ENCODE peak calls at places on chromosomes 6 and 20, in four cellular contexts. One of them, this sample, is unnamed.

GRCh38 chr20:47233333-47234188 is 122.9 kb downstream of the ZMYND8 start:
- DNase-seq in K562: no peak
- DNase-seq in HepG2: peak
- DNase-seq in HCT116: no peak
- DNase-seq in this sample: no peak

GRCh38 chr6:33622456-33623431 is 1.6 kb downstream of the ITPR3 start:
- DNase-seq in HepG2: no peak
- DNase-seq in HCT116: no peak
- DNase-seq in K562: no peak
- DNase-seq in this sample: no peak

GRCh38 chr6:34911822-34912221 is 22.8 kb downstream of the ANKS1A start:
- DNase-seq in HepG2: no peak
- DNase-seq in K562: no peak
- DNase-seq in HCT116: no peak
- DNase-seq in this sample: no peak

GRCh38 chr6:39335780-39336541 is 13.5 kb upstream of the KCNK16 start:
- DNase-seq in HepG2: no peak
- DNase-seq in K562: no peak
- DNase-seq in HCT116: no peak
- DNase-seq in this sample: no peak

GRCh38 chr20:32263398-32263954 is 14.0 kb upstream of the KIF3B start:
- DNase-seq in K562: no peak
- DNase-seq in HCT116: no peak
- DNase-seq in HepG2: peak
- DNase-seq in this sample: no peak

GRCh38 chr6:31813463-31813849 is 1.6 kb downstream of the HSPA1L start:
- DNase-seq in HepG2: no peak
- DNase-seq in K562: no peak
- DNase-seq in HCT116: no peak
- DNase-seq in this sample: no peak

GRCh38 chr6:34928695-34929094 is 39.6 kb downstream of the ANKS1A start:
- DNase-seq in HepG2: no peak
- DNase-seq in K562: no peak
- DNase-seq in HCT116: no peak
- DNase-seq in this sample: no peak

GRCh38 chr20:19114410-19114809 is 98.0 kb upstream of the SLC24A3 start:
- DNase-seq in K562: no peak
- DNase-seq in HepG2: no peak
- DNase-seq in HCT116: no peak
- DNase-seq in this sample: no peak

GRCh38 chr20:14477125-14477524 is 139.7 kb upstream of the FLRT3 start:
- DNase-seq in HepG2: no peak
- DNase-seq in HCT116: no peak
- DNase-seq in K562: no peak
- DNase-seq in this sample: no peak

GRCh38 chr6:19424853-19425252 is 412.3 kb upstream of the ID4 start:
- DNase-seq in K562: no peak
- DNase-seq in HepG2: no peak
- DNase-seq in HCT116: no peak
- DNase-seq in this sample: no peak
- TF ChIP-seq TCF7L2 in K562: no peak
- TF ChIP-seq TCF7L2 in HepG2: no peak
- TF ChIP-seq TCF7L2 in HCT116: no peak
- TF ChIP-seq TCF7L2 in this sample: no peak

GRCh38 chr6:125529061-125529460 is 220.4 kb upstream of the HEY2 start:
- DNase-seq in K562: no peak
- DNase-seq in HCT116: no peak
- DNase-seq in HepG2: no peak
- DNase-seq in this sample: no peak

GRCh38 chr6:125534430-125535263 is 214.8 kb upstream of the HEY2 start:
- DNase-seq in K562: no peak
- DNase-seq in HepG2: no peak
- DNase-seq in HCT116: no peak
- DNase-seq in this sample: no peak

GRCh38 chr6:125528614-125529013 is 220.8 kb upstream of the HEY2 start:
- DNase-seq in HCT116: no peak
- DNase-seq in HepG2: no peak
- DNase-seq in K562: no peak
- DNase-seq in this sample: no peak

GRCh38 chr6:125537090-125537489 is 212.3 kb upstream of the HEY2 start:
- DNase-seq in HCT116: no peak
- DNase-seq in K562: no peak
- DNase-seq in HepG2: no peak
- DNase-seq in this sample: no peak

DNA sequence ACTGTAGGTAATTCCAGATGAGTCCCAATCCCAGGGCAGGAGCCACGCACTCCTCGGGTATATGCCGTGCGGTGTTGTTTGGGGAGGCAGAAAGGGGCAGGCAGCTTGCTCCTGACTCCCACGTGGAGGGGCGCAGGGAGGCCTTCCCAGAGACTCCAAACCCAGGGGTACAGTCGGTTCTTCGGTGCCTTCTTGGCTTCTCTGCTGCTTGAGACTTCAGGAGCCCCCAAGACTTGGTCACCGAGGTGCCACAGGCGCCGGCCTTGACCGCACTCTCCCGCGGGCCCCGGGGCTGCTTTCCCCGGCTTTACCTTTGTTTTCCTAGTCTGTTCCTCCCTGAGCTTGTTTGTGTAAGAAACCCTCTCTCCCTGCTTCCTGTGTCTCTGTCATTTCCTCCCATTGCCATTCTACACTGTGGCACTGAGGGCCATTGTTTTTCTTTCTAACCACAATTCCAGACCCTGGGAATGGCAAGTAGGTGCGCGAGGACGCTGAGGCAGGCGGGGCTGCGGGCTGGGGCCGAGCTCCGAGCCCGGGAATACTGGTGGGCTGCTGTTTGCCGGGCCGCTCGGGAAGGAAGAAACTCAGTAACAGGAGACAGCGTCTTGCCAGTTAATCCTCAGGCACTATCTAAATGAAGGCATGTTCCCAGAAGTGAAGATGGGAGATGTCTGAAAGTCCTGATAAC is 215.6 kb upstream of the HEY2 start:
- DNase-seq in HepG2: peak
- DNase-seq in HCT116: no peak
- DNase-seq in K562: no peak
- DNase-seq in this sample: no peak
- TF ChIP-seq TCF7L2 in HepG2: no peak
- TF ChIP-seq TCF7L2 in HCT116: no peak
- TF ChIP-seq TCF7L2 in K562: no peak
- TF ChIP-seq TCF7L2 in this sample: no peak

GRCh38 chr20:53216856-53217576 is 244.9 kb downstream of the TSHZ2 start:
- DNase-seq in HCT116: peak
- DNase-seq in K562: peak
- DNase-seq in HepG2: peak
- DNase-seq in this sample: peak
- TF ChIP-seq TCF7L2 in HCT116: no peak
- TF ChIP-seq TCF7L2 in K562: no peak
- TF ChIP-seq TCF7L2 in HepG2: no peak
- TF ChIP-seq TCF7L2 in this sample: no peak

GRCh38 chr6:112557961-112558360 is 210.8 kb downstream of the RFPL4B start:
- DNase-seq in HepG2: no peak
- DNase-seq in K562: no peak
- DNase-seq in HCT116: no peak
- DNase-seq in this sample: no peak

GRCh38 chr6:112560651-112561050 is 213.5 kb downstream of the RFPL4B start:
- DNase-seq in HCT116: no peak
- DNase-seq in HepG2: no peak
- DNase-seq in K562: no peak
- DNase-seq in this sample: no peak

GRCh38 chr6:112562348-112563220 is 215.5 kb downstream of the RFPL4B start:
- DNase-seq in HepG2: no peak
- DNase-seq in HCT116: no peak
- DNase-seq in K562: no peak
- DNase-seq in this sample: no peak

GRCh38 chr6:112563368-112563767 is 216.2 kb downstream of the RFPL4B start:
- DNase-seq in HCT116: no peak
- DNase-seq in HepG2: peak
- DNase-seq in K562: no peak
- DNase-seq in this sample: no peak
- TF ChIP-seq TCF7L2 in HCT116: no peak
- TF ChIP-seq TCF7L2 in HepG2: no peak
- TF ChIP-seq TCF7L2 in K562: no peak
- TF ChIP-seq TCF7L2 in this sample: no peak

GRCh38 chr6:149881860-149882259 is 16.1 kb downstream of the RAET1E start:
- DNase-seq in HCT116: no peak
- DNase-seq in HepG2: no peak
- DNase-seq in K562: no peak
- DNase-seq in this sample: no peak
- TF ChIP-seq TCF7L2 in HCT116: no peak
- TF ChIP-seq TCF7L2 in HepG2: no peak
- TF ChIP-seq TCF7L2 in K562: no peak
- TF ChIP-seq TCF7L2 in this sample: no peak

GRCh38 chr6:4943716-4944115 is 60.1 kb downstream of the RPP40 start:
- DNase-seq in HepG2: no peak
- DNase-seq in HCT116: no peak
- DNase-seq in K562: no peak
- DNase-seq in this sample: no peak

GRCh38 chr6:4944325-4944724 is 59.5 kb downstream of the RPP40 start:
- DNase-seq in K562: no peak
- DNase-seq in HCT116: no peak
- DNase-seq in HepG2: no peak
- DNase-seq in this sample: no peak

GRCh38 chr6:4940416-4940815 is 63.4 kb downstream of the RPP40 start:
- DNase-seq in HepG2: no peak
- DNase-seq in HCT116: no peak
- DNase-seq in K562: no peak
- DNase-seq in this sample: no peak

GRCh38 chr6:4942673-4943009 is 61.2 kb downstream of the RPP40 start:
- DNase-seq in HepG2: no peak
- DNase-seq in HCT116: no peak
- DNase-seq in K562: no peak
- DNase-seq in this sample: no peak

DNA sequence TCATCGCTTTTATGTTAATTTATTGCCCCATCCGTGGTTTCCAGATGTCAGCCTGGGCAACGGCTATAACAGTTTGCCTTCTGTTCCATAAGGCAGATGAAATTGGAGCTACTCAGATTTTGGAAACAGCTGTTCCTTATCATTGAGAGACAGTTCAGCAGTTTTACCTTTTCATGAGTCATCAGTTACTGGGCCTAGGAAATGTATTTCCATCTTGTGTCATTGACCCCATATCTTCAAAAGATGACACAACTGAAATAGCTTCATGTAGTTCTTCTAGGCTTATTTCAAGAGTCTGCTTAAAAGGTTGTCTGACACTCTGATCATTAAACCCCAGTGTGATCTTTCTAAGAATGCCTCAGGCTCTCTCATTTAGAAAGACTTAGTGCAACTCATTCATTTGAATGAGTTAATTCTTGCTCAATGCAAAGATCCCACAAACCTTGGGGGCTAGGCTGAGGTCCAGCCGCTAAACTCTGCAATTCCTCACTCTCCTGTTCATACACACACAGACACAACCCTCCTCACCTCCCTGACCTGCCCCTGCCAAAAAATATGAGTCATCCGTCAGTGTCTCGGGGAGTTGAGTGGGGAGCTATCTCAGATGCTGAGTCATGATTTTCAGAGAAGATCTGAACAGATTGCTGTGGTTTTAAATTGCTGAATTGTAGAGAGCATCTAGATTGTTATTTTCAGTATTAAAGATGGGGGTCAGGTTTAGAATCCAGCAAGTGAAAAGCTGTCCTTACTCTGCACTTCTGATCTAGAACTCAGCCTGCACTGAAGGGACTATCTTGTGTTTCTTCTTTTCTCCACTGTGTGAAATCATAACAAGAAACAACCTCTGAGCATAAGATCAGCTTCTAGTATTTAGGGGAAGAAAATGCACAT is 61.8 kb downstream of the RPP40 start:
- DNase-seq in K562: peak
- DNase-seq in HCT116: peak
- DNase-seq in HepG2: peak
- DNase-seq in this sample: no peak
- TF ChIP-seq TCF7L2 in K562: no peak
- TF ChIP-seq TCF7L2 in HCT116: no peak
- TF ChIP-seq TCF7L2 in HepG2: no peak
- TF ChIP-seq TCF7L2 in this sample: no peak

DNA sequence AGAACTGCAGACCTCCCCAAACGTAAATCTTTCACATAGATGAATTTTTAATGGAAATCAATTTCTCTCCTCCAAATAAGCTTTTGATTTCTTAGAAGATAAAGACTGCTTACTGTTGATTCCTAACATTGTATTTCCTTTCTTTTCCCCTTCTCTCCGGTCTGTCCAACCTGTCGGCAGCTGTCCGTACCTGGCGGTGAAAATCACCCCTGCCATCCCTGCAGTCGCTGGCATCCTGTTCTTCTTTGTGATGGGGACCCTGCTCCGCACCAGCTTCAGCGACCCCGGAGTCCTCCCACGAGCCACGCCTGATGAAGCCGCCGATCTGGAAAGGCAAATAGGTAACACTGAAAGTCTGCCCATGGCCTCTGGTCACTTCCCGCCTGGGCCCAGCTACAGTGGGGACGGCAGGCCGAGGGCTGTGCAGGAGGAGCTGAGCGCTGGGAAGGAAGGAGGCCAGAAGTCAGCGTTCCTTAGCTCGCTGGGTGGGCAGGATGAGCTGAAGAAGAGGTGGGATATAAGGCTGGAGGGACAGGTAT is 161.5 kb downstream of the ZDHHC14 start:
- DNase-seq in K562: no peak
- DNase-seq in HepG2: no peak
- DNase-seq in HCT116: no peak
- DNase-seq in this sample: no peak
- TF ChIP-seq TCF7L2 in K562: no peak
- TF ChIP-seq TCF7L2 in HepG2: no peak
- TF ChIP-seq TCF7L2 in HCT116: no peak
- TF ChIP-seq TCF7L2 in this sample: no peak

GRCh38 chr6:108897371-108897770 is 49.1 kb downstream of the ARMC2 start:
- DNase-seq in HCT116: peak
- DNase-seq in HepG2: no peak
- DNase-seq in K562: no peak
- DNase-seq in this sample: no peak
- TF ChIP-seq TCF7L2 in HCT116: no peak
- TF ChIP-seq TCF7L2 in HepG2: no peak
- TF ChIP-seq TCF7L2 in K562: no peak
- TF ChIP-seq TCF7L2 in this sample: no peak

GRCh38 chr20:24106155-24106800 is 117.7 kb upstream of the GGTLC1 start:
- DNase-seq in K562: no peak
- DNase-seq in HCT116: no peak
- DNase-seq in HepG2: no peak
- DNase-seq in this sample: no peak

GRCh38 chr20:24098886-24099285 is 110.3 kb upstream of the GGTLC1 start:
- DNase-seq in HepG2: no peak
- DNase-seq in HCT116: no peak
- DNase-seq in K562: no peak
- DNase-seq in this sample: no peak

GRCh38 chr20:24102749-24103148 is 114.2 kb upstream of the GGTLC1 start:
- DNase-seq in HepG2: no peak
- DNase-seq in HCT116: no peak
- DNase-seq in K562: no peak
- DNase-seq in this sample: no peak

GRCh38 chr20:24100370-24101011 is 111.9 kb upstream of the GGTLC1 start:
- DNase-seq in HepG2: peak
- DNase-seq in K562: peak
- DNase-seq in HCT116: peak
- DNase-seq in this sample: peak

DNA sequence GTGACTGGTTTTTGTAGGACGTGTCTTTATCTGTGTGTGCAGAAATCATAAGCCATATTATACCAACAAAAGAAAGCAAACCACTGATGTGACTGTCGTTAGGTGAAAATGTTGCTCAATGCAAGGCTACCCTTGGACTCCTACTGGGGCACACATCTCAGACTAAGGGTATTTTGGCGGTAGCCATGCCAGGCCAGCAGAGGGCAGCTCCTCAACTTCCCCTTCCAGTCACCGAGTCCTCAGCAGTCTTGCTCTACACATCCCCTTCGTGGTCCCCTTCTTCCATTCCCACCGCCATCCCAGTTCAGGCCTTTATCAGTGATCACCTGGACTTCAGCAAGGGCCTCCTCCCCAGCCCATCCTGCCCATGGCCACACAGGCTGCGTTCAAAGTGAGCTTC is 113.7 kb upstream of the GGTLC1 start:
- DNase-seq in HepG2: peak
- DNase-seq in HCT116: no peak
- DNase-seq in K562: no peak
- DNase-seq in this sample: no peak
- TF ChIP-seq TCF7L2 in HepG2: no peak
- TF ChIP-seq TCF7L2 in HCT116: no peak
- TF ChIP-seq TCF7L2 in K562: no peak
- TF ChIP-seq TCF7L2 in this sample: no peak